ENCODE peak calls at places on chromosome 11, in five cellular contexts. Y is activated CD8-positive, alpha-beta T cell treated with anti-CD3 and anti-CD28 coated beads for 36 hours; A is Right ventricle myocardium inferior; R is left colon; Q is right lobe of liver. U is an unnamed sample.

GRCh38 chr11:128713595-128713994 is 19.7 kb downstream of the FLI1 start:
- ATAC-seq in A (no peak), Q (no peak), R (no peak), Y (peak; percentile 8), U (peak; percentile 18)

GRCh38 chr11:30879322-30880020 is 293.3 kb upstream of the MPPED2 start:
- ATAC-seq in R (no peak), A (peak; percentile 67), Q (peak; percentile 58), Y (no peak), U (no peak)

GRCh38 chr11:110972640-110973039 is 260.4 kb upstream of the ARHGAP20 start:
- ATAC-seq in Y (no peak), Q (no peak), A (peak; percentile 39), R (no peak), U (no peak)

GRCh38 chr11:2883717-2884423 is 1.7 kb downstream of the CDKN1C start:
- ATAC-seq in A (peak; percentile 9), Y (no peak), R (no peak), Q (no peak), U (no peak)

GRCh38 chr11:129192150-129192549 is at the start of gene ARHGAP32:
- ATAC-seq in R (peak; percentile 71), A (no peak), Q (no peak), Y (peak; percentile 99), U (peak; percentile 69)

GRCh38 chr11:73983764-73984543 is 1.3 kb upstream of the UCP2 start:
- ATAC-seq in Y (no peak), R (no peak), Q (no peak), A (peak; percentile 1), U (no peak)

GRCh38 chr11:18792066-18792591 is 531 bp upstream of the PTPN5 start:
- ATAC-seq in Q (no peak), R (no peak), A (no peak), Y (no peak), U (no peak)

GRCh38 chr11:67411785-67412152 is 3.7 kb upstream of the CARNS1 start:
- ATAC-seq in R (no peak), Q (no peak), A (no peak), Y (peak; percentile 18), U (no peak)

GRCh38 chr11:30432177-30432576 is 109.3 kb downstream of the ARL14EP start:
- ATAC-seq in Q (no peak), A (no peak), R (no peak), Y (no peak), U (no peak)